ENCODE peak calls at places on chromosomes 5 and 9, in seven cellular contexts. T, G, J, L, C, F and I are unnamed samples.

GRCh38 chr9:38141751-38142150 is 72.7 kb upstream of the SHB start:
- DNase-seq in T (no peak), G (peak), J (peak), L (no peak), C (no peak), F (no peak), I (peak)

GRCh38 chr5:6638236-6638635 is 5.0 kb downstream of the SRD5A1 start:
- DNase-seq in T (no peak), G (no peak), J (no peak), L (no peak), C (no peak), F (no peak), I (no peak)

GRCh38 chr5:149839761-149840160 is 104.8 kb downstream of the PDE6A start:
- DNase-seq in T (no peak), G (no peak), J (no peak), L (no peak), C (no peak), F (no peak), I (no peak)

GRCh38 chr5:134090482-134090881 is 24.0 kb upstream of the TCF7 start:
- DNase-seq in T (no peak), G (no peak), J (no peak), L (no peak), C (no peak), F (no peak), I (no peak)

GRCh38 chr9:6877671-6878161 is 119.9 kb downstream of the KDM4C start:
- DNase-seq in T (no peak), G (peak), J (peak), L (no peak), C (no peak), F (no peak), I (no peak)

GRCh38 chr5:134091626-134092121 is 22.8 kb upstream of the TCF7 start:
- DNase-seq in T (no peak), G (no peak), J (no peak), L (no peak), C (no peak), F (no peak), I (no peak)

GRCh38 chr9:764105-764524 is 77.4 kb upstream of the DMRT1 start:
- DNase-seq in T (peak), G (peak), J (peak), L (peak), C (no peak), F (peak), I (no peak)

GRCh38 chr9:111868475-111868874 is 28.1 kb upstream of the UGCG start:
- DNase-seq in T (no peak), G (no peak), J (no peak), L (no peak), C (no peak), F (no peak), I (no peak)

GRCh38 chr5:79236364-79236969 is 536 bp downstream of the JMY start:
- DNase-seq in T (peak), G (peak), J (no peak), L (no peak), C (peak), F (no peak), I (peak)

GRCh38 chr5:174317261-174317894 is 271.9 kb downstream of the NSG2 start:
- DNase-seq in T (no peak), G (peak), J (peak), L (no peak), C (no peak), F (peak), I (peak)

GRCh38 chr5:130436430-130436829 is 532.2 kb downstream of the CHSY3 start:
- DNase-seq in T (no peak), G (no peak), J (no peak), L (no peak), C (no peak), F (no peak), I (no peak)

GRCh38 chr5:128436825-128437224 is 101.2 kb downstream of the FBN2 start:
- DNase-seq in T (no peak), G (peak), J (peak), L (no peak), C (no peak), F (no peak), I (no peak)

GRCh38 chr9:137534256-137535119 is 15.7 kb downstream of the PNPLA7 start:
- DNase-seq in T (peak), G (peak), J (peak), L (no peak), C (no peak), F (no peak), I (no peak)